ENCODE peak calls at places on chromosomes 4 and X, in five cellular contexts. X, O, M, J and Z are unnamed samples.

GRCh38 chrX:120517936-120518335 is 42.8 kb downstream of the CUL4B start:
- DNase-seq in O (no peak), X (no peak), J (no peak), M (no peak), Z (no peak)

GRCh38 chrX:153611298-153612095 is 12.6 kb upstream of the CCNQ start:
- DNase-seq in X (no peak), O (no peak), M (no peak), J (no peak), Z (no peak)

GRCh38 chrX:15055146-15055930 is 182.1 kb downstream of the MOSPD2 start:
- DNase-seq in M (no peak), J (no peak), X (no peak), O (no peak), Z (no peak)

GRCh38 chrX:22296871-22297270 is 24.2 kb downstream of the CBLL2 start:
- DNase-seq in X (no peak), O (no peak), J (no peak), M (no peak), Z (no peak)

GRCh38 chr4:127783971-127784519 is 1.9 kb downstream of the HSPA4L start:
- DNase-seq in M (no peak), X (no peak), O (no peak), J (no peak), Z (no peak)

GRCh38 chr4:150572704-150573504 is 9.0 kb upstream of the MAB21L2 start:
- DNase-seq in X (no peak), O (no peak), J (no peak), M (no peak), Z (peak)

GRCh38 chr4:167713756-167714155 is 378.6 kb upstream of the ANXA10 start:
- DNase-seq in J (no peak), O (no peak), M (no peak), X (no peak), Z (no peak)

GRCh38 chrX:63012574-63012973 is 338.6 kb downstream of the SPIN4 start:
- DNase-seq in O (no peak), M (no peak), X (no peak), J (no peak), Z (no peak)

GRCh38 chrX:85503258-85504158 is 124.0 kb upstream of the POF1B start:
- DNase-seq in J (no peak), M (no peak), O (no peak), X (no peak), Z (no peak)

GRCh38 chr4:168848112-168848511 is 161.9 kb downstream of the CBR4 start:
- DNase-seq in X (no peak), M (peak), O (no peak), J (no peak), Z (peak)

GRCh38 chr4:91830681-91831395 is 472.9 kb upstream of the GRID2 start:
- DNase-seq in O (no peak), M (no peak), J (no peak), X (no peak), Z (no peak)

GRCh38 chr4:152633118-152633517 is 46.7 kb downstream of the TMEM154 start:
- DNase-seq in M (no peak), J (no peak), X (no peak), O (no peak), Z (no peak)